ENCODE peak calls at places on chromosome 3, in ten cellular contexts. U is mesendoderm, T is spleen, Z is anterior cingulate cortex, I is body of pancreas, V is GM03348, X is HuH-7.5, H is activated T-cell treated with anti-CD3 and anti-CD28 coated beads for 1 hour, N is SW480, F is hippocampal formation. B is an unnamed sample.

GRCh38 chr3:133362539-133362938 is 37.3 kb upstream of the BFSP2 start:
- DNase-seq in U (no peak), T (no peak), Z (no peak), I (no peak), V (peak; percentile 0), X (no peak), H (no peak), N (no peak), F (no peak), B (no peak)

GRCh38 chr3:71317749-71318458 is 265.6 kb downstream of the FOXP1 start:
- DNase-seq in U (no peak), T (no peak), Z (no peak), I (no peak), V (peak; percentile 19), X (no peak), H (no peak), N (no peak), F (no peak), B (no peak)

GRCh38 chr3:53772562-53773329 is 73.5 kb downstream of the CHDH start:
- DNase-seq in U (no peak), T (no peak), Z (no peak), I (no peak), V (peak; percentile 63), X (no peak), H (no peak), N (no peak), F (no peak), B (no peak)

GRCh38 chr3:184648726-184649125 is 63.1 kb downstream of the MAGEF1 start:
- DNase-seq in U (no peak), T (no peak), Z (no peak), I (no peak), V (no peak), X (no peak), H (no peak), N (no peak), F (no peak), B (no peak)

GRCh38 chr3:125644036-125645025 is 49.0 kb upstream of the OSBPL11 start:
- DNase-seq in U (no peak), T (no peak), Z (no peak), I (no peak), V (peak; percentile 29), X (no peak), H (no peak), N (no peak), F (peak; percentile 7), B (no peak)

GRCh38 chr3:14587733-14588360 is 47.7 kb upstream of the GRIP2 start:
- DNase-seq in U (no peak), T (no peak), Z (no peak), I (no peak), V (peak; percentile 43), X (peak; percentile 77), H (no peak), N (peak; percentile 30), F (no peak), B (no peak)

GRCh38 chr3:138935864-138936762 is 10.8 kb downstream of the FOXL2 start:
- DNase-seq in U (peak; percentile 82), T (peak; percentile 93), Z (peak; percentile 54), I (peak; percentile 84), V (peak; percentile 93), X (peak; percentile 97), H (peak; percentile 58), N (peak; percentile 57), F (peak; percentile 55), B (peak; percentile 61)

GRCh38 chr3:180528843-180529242 is 73.1 kb upstream of the TTC14 start:
- DNase-seq in U (no peak), T (no peak), Z (no peak), I (no peak), V (no peak), X (no peak), H (no peak), N (no peak), F (no peak), B (no peak)

GRCh38 chr3:149224736-149225594 is 3.3 kb upstream of the CP start:
- DNase-seq in U (no peak), T (no peak), Z (no peak), I (no peak), V (peak; percentile 66), X (no peak), H (no peak), N (peak; percentile 49), F (no peak), B (peak; percentile 53)

GRCh38 chr3:46903341-46904302 is 26.1 kb downstream of the PTH1R start:
- DNase-seq in U (peak; percentile 65), T (peak; percentile 64), Z (no peak), I (no peak), V (peak; percentile 77), X (no peak), H (no peak), N (peak; percentile 51), F (no peak), B (no peak)

GRCh38 chr3:147649475-147649874 is 240.3 kb downstream of the ZIC1 start:
- DNase-seq in U (no peak), T (no peak), Z (no peak), I (no peak), V (no peak), X (no peak), H (no peak), N (no peak), F (no peak), B (no peak)

GRCh38 chr3:42556089-42556632 is 25.6 kb downstream of the SEC22C start:
- DNase-seq in U (peak; percentile 68), T (no peak), Z (no peak), I (no peak), V (no peak), X (no peak), H (peak; percentile 17), N (peak; percentile 88), F (no peak), B (no peak)

GRCh38 chr3:52721002-52721741 is 15.3 kb downstream of the SPCS1 start:
- DNase-seq in U (no peak), T (no peak), Z (no peak), I (no peak), V (no peak), X (no peak), H (no peak), N (no peak), F (no peak), B (no peak)

GRCh38 chr3:45896956-45897355 is 10.6 kb downstream of the CCR9 start:
- DNase-seq in U (no peak), T (no peak), Z (no peak), I (no peak), V (no peak), X (no peak), H (no peak), N (no peak), F (no peak), B (no peak)

GRCh38 chr3:124117486-124117885 is 125.6 kb upstream of the ROPN1 start:
- DNase-seq in U (no peak), T (no peak), Z (no peak), I (no peak), V (peak; percentile 84), X (no peak), H (no peak), N (no peak), F (no peak), B (peak; percentile 67)

GRCh38 chr3:11774296-11774877 is 72.3 kb downstream of the TAMM41 start:
- DNase-seq in U (peak; percentile 87), T (no peak), Z (peak; percentile 11), I (peak; percentile 64), V (peak; percentile 72), X (peak; percentile 80), H (no peak), N (peak; percentile 66), F (peak; percentile 4), B (peak; percentile 78)

GRCh38 chr3:52220380-52221026 is 4.9 kb downstream of the TLR9 start:
- DNase-seq in U (peak; percentile 75), T (peak; percentile 96), Z (peak; percentile 77), I (peak; percentile 84), V (peak; percentile 90), X (peak; percentile 95), H (peak; percentile 89), N (peak; percentile 71), F (peak; percentile 71), B (peak; percentile 83)

GRCh38 chr3:135966349-135966695 is 794 bp downstream of the PPP2R3A start:
- DNase-seq in U (no peak), T (peak; percentile 79), Z (peak; percentile 41), I (no peak), V (no peak), X (peak; percentile 48), H (peak; percentile 0), N (peak; percentile 22), F (no peak), B (peak; percentile 23)

GRCh38 chr3:187139126-187139894 is at the start of gene RPL39L:
- DNase-seq in U (peak; percentile 97), T (peak; percentile 97), Z (peak; percentile 73), I (peak; percentile 59), V (peak; percentile 97), X (peak; percentile 78), H (peak; percentile 90), N (no peak), F (peak; percentile 83), B (peak; percentile 91)

GRCh38 chr3:144011251-144011799 is 39.7 kb downstream of the DIPK2A start:
- DNase-seq in U (no peak), T (no peak), Z (no peak), I (no peak), V (no peak), X (no peak), H (no peak), N (no peak), F (no peak), B (no peak)

GRCh38 chr3:161171639-161172552 is 49.2 kb upstream of the NMD3 start:
- DNase-seq in U (peak; percentile 60), T (no peak), Z (no peak), I (no peak), V (peak; percentile 7), X (no peak), H (no peak), N (peak; percentile 20), F (no peak), B (peak; percentile 47)

GRCh38 chr3:123290107-123290930 is 88.6 kb downstream of the SEC22A start:
- DNase-seq in U (no peak), T (peak; percentile 47), Z (no peak), I (no peak), V (no peak), X (no peak), H (no peak), N (no peak), F (no peak), B (no peak)

GRCh38 chr3:44468572-44469520 is 8.6 kb downstream of the ZNF445 start:
- DNase-seq in U (peak; percentile 68), T (no peak), Z (no peak), I (no peak), V (no peak), X (no peak), H (no peak), N (no peak), F (no peak), B (no peak)

GRCh38 chr3:12356996-12357395 is 68.1 kb downstream of the PPARG start:
- DNase-seq in U (no peak), T (no peak), Z (no peak), I (no peak), V (no peak), X (no peak), H (no peak), N (no peak), F (no peak), B (no peak)

GRCh38 chr3:125145751-125146475 is 66.6 kb downstream of the SLC12A8 start:
- DNase-seq in U (no peak), T (no peak), Z (no peak), I (no peak), V (no peak), X (no peak), H (no peak), N (no peak), F (no peak), B (no peak)

GRCh38 chr3:38138347-38139190 is at the start of gene MYD88:
- DNase-seq in U (peak; percentile 79), T (peak; percentile 99), Z (peak; percentile 61), I (peak; percentile 75), V (peak; percentile 77), X (peak; percentile 51), H (peak; percentile 80), N (peak; percentile 64), F (peak; percentile 41), B (peak; percentile 33)